ENCODE peak calls at places on chromosomes 2 and 18, in nine cellular contexts. Z is endodermal cell; R is small intestine; S is right cardiac atrium; L is fibroblast of mammary gland; D is BE2C; U is HepG2; K is keratinocyte; I is naive thymus-derived CD4-positive, alpha-beta T cell. Y is an unnamed sample.

GRCh38 chr2:104429978-104430740 is 423.8 kb upstream of the POU3F3 start:
- DNase-seq in Z (no peak), R (no peak), S (no peak), L (no peak), D (no peak), U (no peak), K (no peak), I (no peak), Y (no peak)

GRCh38 chr2:215410932-215411285 is 25.0 kb downstream of the FN1 start:
- DNase-seq in Z (no peak), R (no peak), S (no peak), L (peak), D (no peak), U (peak), K (peak), I (no peak), Y (no peak)

GRCh38 chr2:75464348-75464946 is 96.3 kb downstream of the EVA1A start:
- DNase-seq in Z (peak), R (no peak), S (no peak), L (peak), D (no peak), U (peak), K (no peak), I (no peak), Y (no peak)

GRCh38 chr2:23594079-23594494 is 209.1 kb downstream of the KLHL29 start:
- DNase-seq in Z (no peak), R (no peak), S (no peak), L (no peak), D (no peak), U (no peak), K (no peak), I (no peak), Y (no peak)

GRCh38 chr2:96325884-96326255 is 753 bp downstream of the ITPRIPL1 start:
- DNase-seq in Z (no peak), R (peak), S (no peak), L (no peak), D (no peak), U (no peak), K (no peak), I (peak), Y (no peak)

GRCh38 chr2:10620481-10620880 is 69.3 kb downstream of the NOL10 start:
- DNase-seq in Z (no peak), R (peak), S (no peak), L (peak), D (no peak), U (no peak), K (peak), I (peak), Y (no peak)

GRCh38 chr2:43026451-43027102 is 199.8 kb downstream of the ZFP36L2 start:
- DNase-seq in Z (no peak), R (no peak), S (peak), L (no peak), D (no peak), U (no peak), K (no peak), I (no peak), Y (no peak)

GRCh38 chr18:47968721-47969120 is 38.3 kb upstream of the SMAD2 start:
- DNase-seq in Z (no peak), R (no peak), S (no peak), L (no peak), D (no peak), U (no peak), K (no peak), I (no peak), Y (no peak)

GRCh38 chr18:12406376-12407111 is 1.2 kb upstream of the PRELID3A start:
- DNase-seq in Z (no peak), R (no peak), S (no peak), L (no peak), D (no peak), U (no peak), K (no peak), I (no peak), Y (no peak)

GRCh38 chr2:100822587-100823248 is 2.8 kb downstream of the NPAS2 start:
- DNase-seq in Z (no peak), R (peak), S (no peak), L (peak), D (no peak), U (peak), K (no peak), I (no peak), Y (no peak)

DNA sequence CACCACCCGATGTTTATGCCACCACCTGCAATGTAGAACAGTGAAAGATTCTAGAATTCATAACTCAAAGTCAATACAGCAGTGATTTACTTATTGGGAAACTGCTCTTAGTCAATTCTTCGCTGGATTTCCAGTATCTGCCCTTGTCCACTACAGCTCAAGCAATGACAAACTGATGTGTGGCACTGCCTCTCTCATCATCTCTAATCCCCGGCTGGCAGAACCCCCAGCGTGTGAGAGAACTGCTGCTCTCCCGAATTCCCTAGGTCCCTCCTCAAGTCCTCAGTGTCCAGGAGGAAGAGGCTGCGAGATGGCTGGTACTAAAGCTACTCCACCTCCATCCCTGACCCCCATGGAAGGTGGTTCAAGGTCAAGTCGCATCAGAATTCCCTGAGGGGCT is 1.6 kb downstream of the TXNL4A start:
- DNase-seq in Z (no peak), R (peak), S (no peak), L (no peak), D (no peak), U (no peak), K (no peak), I (no peak), Y (no peak)
- H3K4me3 ChIP-seq in Z (peak), R (peak), S (peak), L (peak), D (peak), U (peak), K (peak), I (no peak), Y (no peak)

DNA sequence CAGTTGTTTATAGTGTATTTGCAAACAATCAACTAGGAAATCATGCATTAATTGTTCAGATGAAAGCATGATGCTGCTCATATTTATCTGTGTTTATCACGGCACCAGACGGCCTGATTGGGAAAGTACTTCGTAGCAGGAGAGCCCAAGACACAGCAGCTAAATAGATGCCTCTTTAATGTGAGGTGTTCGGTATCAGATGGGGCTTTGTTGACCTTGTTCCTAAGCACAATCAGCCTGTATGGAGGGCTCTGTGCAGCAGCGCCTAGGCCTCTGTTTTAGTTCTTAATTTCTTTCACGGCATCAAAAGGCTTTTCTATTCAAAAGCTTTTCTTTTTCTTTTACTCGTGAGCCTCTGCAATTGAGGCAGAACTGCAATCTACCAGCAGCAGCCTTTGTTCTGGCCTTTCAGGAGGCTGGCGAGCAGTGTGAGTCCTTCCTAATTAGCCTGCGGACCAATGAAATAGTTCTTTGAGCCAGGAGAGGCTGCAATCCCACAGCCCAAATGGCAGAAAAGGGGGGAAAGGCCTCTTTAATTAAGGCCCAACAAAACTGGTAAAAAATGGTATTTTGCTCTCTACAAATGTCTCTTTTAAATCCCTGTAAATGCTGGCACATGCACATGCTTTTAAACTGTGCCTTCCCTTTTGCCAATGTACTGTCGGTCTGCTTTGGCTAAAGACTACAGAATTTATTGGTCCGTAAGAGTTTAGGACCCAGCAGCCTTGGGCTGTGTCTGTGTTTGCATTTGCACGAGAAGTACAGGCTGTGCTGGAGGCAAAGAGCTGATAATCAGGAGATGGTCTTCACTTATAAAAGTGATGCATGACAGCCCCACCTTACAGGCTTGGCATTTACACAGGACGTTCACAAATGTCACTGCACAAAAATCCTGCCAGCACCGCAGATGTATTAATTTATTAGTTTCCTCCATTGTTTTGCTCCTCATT is 159.6 kb downstream of the RND3 start:
- DNase-seq in Z (peak), R (no peak), S (no peak), L (no peak), D (no peak), U (no peak), K (no peak), I (no peak), Y (no peak)
- H3K4me3 ChIP-seq in Z (no peak), R (no peak), S (no peak), L (no peak), D (no peak), U (no peak), K (no peak), I (no peak), Y (no peak)

DNA sequence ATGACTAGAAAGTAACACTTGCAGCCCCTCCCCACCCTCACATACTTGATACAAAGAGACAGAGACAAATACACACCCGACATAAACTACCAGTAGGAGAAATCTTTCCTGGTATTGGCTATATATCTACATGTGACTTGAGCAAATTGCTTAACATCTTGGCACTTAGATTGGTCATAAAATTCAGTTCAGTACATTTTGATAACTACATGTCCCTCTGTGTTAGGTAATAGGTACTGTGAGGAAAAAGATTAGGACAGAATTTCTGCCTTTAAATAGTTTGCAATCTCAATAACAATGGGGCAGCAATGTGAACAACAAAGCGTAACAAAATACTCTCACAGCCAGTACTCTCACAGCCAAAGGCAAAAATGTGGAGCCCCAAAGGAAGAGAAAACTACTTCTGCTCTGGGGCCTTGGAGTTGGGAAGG is 670.0 kb upstream of the ACVR2A start:
- DNase-seq in Z (no peak), R (peak), S (no peak), L (no peak), D (no peak), U (no peak), K (no peak), I (no peak), Y (peak)
- H3K4me3 ChIP-seq in Z (no peak), R (no peak), S (no peak), L (no peak), D (no peak), U (no peak), K (no peak), I (no peak), Y (no peak)

DNA sequence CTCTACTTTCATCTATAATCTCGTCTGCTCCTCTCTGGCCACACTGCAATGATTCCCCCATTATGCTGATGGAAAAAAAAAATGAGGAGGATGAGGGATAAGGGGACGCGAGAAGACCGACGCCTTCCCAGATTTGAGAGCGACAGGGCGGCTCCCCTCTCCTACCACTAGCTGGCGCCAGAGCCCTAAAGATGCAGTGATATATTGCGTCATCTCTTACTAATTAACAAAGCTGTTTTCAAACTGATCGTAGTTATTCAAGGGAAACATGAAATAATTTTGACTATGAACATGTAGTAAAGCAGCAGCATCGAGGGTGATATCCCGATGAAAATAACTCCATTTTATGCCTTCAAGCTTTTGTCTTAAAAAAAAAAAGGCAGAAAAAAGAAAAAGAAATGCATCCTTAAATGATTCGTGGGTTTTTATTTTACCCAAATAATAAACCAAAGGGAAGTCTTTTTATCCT is 48.0 kb upstream of the HNRNPA3 start:
- DNase-seq in Z (peak), R (peak), S (peak), L (peak), D (peak), U (peak), K (no peak), I (peak), Y (no peak)
- H3K4me3 ChIP-seq in Z (no peak), R (no peak), S (peak), L (peak), D (peak), U (peak), K (no peak), I (peak), Y (no peak)

Y was measured in iPS DF 6.9.